ENCODE peak calls at places on chromosomes 3 and 15, in five cellular contexts. E is psoas muscle; V is aorta; U is tibial nerve; S is effector memory CD4-positive, alpha-beta T cell. A is an unnamed sample.

GRCh38 chr3:166570136-166570535 is 732.9 kb upstream of the BCHE start:
- DNase-seq in E (no peak), V (no peak), U (no peak), S (no peak), A (no peak)

GRCh38 chr15:70569139-70569717 is 194.1 kb downstream of the UACA start:
- DNase-seq in E (no peak), V (no peak), U (no peak), S (no peak), A (peak)

GRCh38 chr3:15361494-15362214 is 29.3 kb upstream of the SH3BP5 start:
- DNase-seq in E (no peak), V (no peak), U (peak), S (no peak), A (no peak)

GRCh38 chr15:95594496-95594895 is 736.0 kb upstream of the NR2F2 start:
- DNase-seq in E (no peak), V (no peak), U (no peak), S (no peak), A (no peak)

GRCh38 chr3:65412591-65412990 is 626.1 kb downstream of the MAGI1 start:
- DNase-seq in E (peak), V (no peak), U (peak), S (no peak), A (peak)

GRCh38 chr3:43072361-43072760 is 33.5 kb downstream of the POMGNT2 start:
- DNase-seq in E (no peak), V (no peak), U (no peak), S (no peak), A (no peak)

GRCh38 chr15:85116925-85117646 is 135.4 kb downstream of the PDE8A start:
- DNase-seq in E (no peak), V (no peak), U (no peak), S (no peak), A (no peak)

GRCh38 chr3:133782454-133782853 is 23.2 kb upstream of the SRPRB start:
- DNase-seq in E (no peak), V (no peak), U (no peak), S (no peak), A (no peak)

GRCh38 chr3:116444099-116444700 is 1.1 kb downstream of the LSAMP start:
- DNase-seq in E (no peak), V (no peak), U (no peak), S (no peak), A (no peak)

GRCh38 chr3:143203848-143204247 is 84.3 kb downstream of the CHST2 start:
- DNase-seq in E (no peak), V (no peak), U (no peak), S (no peak), A (no peak)

GRCh38 chr3:197186887-197187588 is 111.4 kb downstream of the DLG1 start:
- DNase-seq in E (no peak), V (no peak), U (peak), S (peak), A (peak)

GRCh38 chr3:184585545-184585944 is 24.0 kb downstream of the EPHB3 start:
- DNase-seq in E (no peak), V (no peak), U (no peak), S (no peak), A (no peak)

GRCh38 chr3:184583345-184584000 is 21.9 kb downstream of the EPHB3 start:
- DNase-seq in E (peak), V (no peak), U (no peak), S (no peak), A (no peak)

GRCh38 chr3:184582583-184582982 is 21.0 kb downstream of the EPHB3 start:
- DNase-seq in E (no peak), V (peak), U (no peak), S (no peak), A (no peak)

GRCh38 chr3:184582998-184583344 is 21.4 kb downstream of the EPHB3 start:
- DNase-seq in E (no peak), V (no peak), U (no peak), S (no peak), A (no peak)

GRCh38 chr3:184584001-184584891 is 22.7 kb downstream of the EPHB3 start:
- DNase-seq in E (no peak), V (no peak), U (no peak), S (no peak), A (no peak)
- H3K4me3 ChIP-seq in E (peak), V (peak), U (peak), S (peak), A (no peak)

GRCh38 chr3:6770376-6770648 is 90.6 kb upstream of the GRM7 start:
- DNase-seq in E (no peak), V (no peak), U (no peak), S (no peak), A (no peak)
- H3K27ac ChIP-seq in E (no peak), V (no peak), U (no peak), S (no peak), A (no peak)

DNA sequence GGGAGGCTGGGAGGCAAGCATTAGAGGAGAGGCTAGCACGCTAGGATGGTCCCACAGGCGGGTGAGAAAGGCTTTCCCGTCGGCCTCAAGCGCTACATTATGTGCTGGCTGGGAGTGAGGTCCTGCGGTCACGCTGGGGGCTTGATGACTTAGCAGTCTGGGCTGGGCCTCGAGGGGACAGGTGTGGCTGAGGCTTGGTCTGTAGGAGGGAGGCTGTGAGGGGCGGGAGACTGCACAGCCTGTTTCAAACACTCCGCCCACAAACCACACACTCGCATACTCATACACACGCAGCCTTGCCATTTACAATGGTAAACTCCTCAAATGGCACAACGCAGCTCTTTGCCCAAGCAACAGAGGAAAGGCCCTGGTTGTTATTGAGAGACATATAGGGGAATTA is 32.4 kb upstream of the RASGRF1 start:
- DNase-seq in E (no peak), V (no peak), U (no peak), S (no peak), A (no peak)
- H3K4me3 ChIP-seq in E (no peak), V (no peak), U (no peak), S (no peak), A (no peak)

DNA sequence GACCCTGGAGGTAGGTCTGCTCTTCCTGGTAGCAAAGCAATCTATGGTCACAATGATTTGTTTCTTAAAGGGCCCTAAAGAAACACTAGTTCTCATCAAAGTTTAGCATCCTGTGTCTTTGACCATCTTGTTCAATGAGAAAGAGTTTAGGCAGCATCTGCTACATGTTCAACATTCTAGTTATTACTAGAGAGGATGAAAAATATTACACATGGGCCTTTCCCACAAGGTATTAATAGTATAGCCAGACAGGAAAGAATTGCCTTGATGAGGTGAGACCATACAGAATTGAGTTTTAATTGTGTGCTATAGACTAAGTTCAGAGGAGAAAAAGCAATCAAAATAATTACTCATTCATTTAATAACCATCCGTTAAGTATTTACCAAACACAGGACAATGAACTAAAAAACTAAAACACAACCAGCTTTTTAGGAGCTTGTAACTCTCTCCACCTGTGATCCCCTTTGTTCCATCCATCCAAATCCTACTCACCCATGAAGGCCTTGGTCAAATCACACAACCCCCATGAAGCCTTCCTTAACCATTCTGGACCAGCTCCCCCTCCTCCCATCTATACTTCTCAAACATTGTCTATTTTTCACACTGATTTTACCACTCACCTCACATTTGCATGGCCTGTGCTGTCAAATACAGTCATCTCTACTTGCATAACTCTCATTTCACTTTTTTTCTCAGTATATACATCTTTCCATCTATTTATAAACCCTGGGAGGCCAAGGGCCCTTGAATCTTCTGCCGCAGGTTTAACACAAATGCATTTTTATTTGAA is 122.9 kb downstream of the RORA start:
- DNase-seq in E (no peak), V (no peak), U (no peak), S (no peak), A (no peak)
- H3K27ac ChIP-seq in E (no peak), V (no peak), U (no peak), S (no peak), A (no peak)